ENCODE peak calls at places on chromosomes 7 and 10, in six cellular contexts. Z, K, B, Q, I and D are unnamed samples.

GRCh38 chr7:106568680-106569499 is 92.1 kb downstream of the CCDC71L start:
- DNase-seq in Z (no peak), K (peak), B (peak), Q (peak), I (no peak), D (peak)

GRCh38 chr10:101110856-101111523 is 20.1 kb upstream of the TLX1 start:
- DNase-seq in Z (no peak), K (peak), B (no peak), Q (no peak), I (no peak), D (peak)

GRCh38 chr10:21496285-21497176 is 29.0 kb downstream of the SKIDA1 start:
- DNase-seq in Z (peak), K (peak), B (peak), Q (no peak), I (no peak), D (peak)

GRCh38 chr7:129525225-129525862 is 23.0 kb downstream of the SMKR1 start:
- DNase-seq in Z (no peak), K (no peak), B (no peak), Q (no peak), I (no peak), D (no peak)

GRCh38 chr7:151795168-151795754 is 81.7 kb downstream of the PRKAG2 start:
- DNase-seq in Z (peak), K (no peak), B (no peak), Q (no peak), I (no peak), D (no peak)

GRCh38 chr7:40525764-40526163 is 391.0 kb downstream of the SUGCT start:
- DNase-seq in Z (no peak), K (no peak), B (no peak), Q (no peak), I (no peak), D (no peak)

GRCh38 chr7:25710954-25711353 is 441.0 kb upstream of the NFE2L3 start:
- DNase-seq in Z (no peak), K (no peak), B (no peak), Q (no peak), I (no peak), D (no peak)

GRCh38 chr10:88347597-88348304 is 235.4 kb downstream of the RNLS start:
- DNase-seq in Z (no peak), K (peak), B (no peak), Q (no peak), I (no peak), D (no peak)

GRCh38 chr7:46544396-46545008 is 623.4 kb upstream of the IGFBP3 start:
- DNase-seq in Z (no peak), K (no peak), B (peak), Q (no peak), I (no peak), D (peak)

GRCh38 chr7:84194484-84195260 is at the start of gene SEMA3A:
- DNase-seq in Z (peak), K (peak), B (peak), Q (peak), I (peak), D (peak)
- TF ChIP-seq CTCF in Z (no peak), K (no peak), B (no peak), Q (no peak), I (peak), D (no peak)

GRCh38 chr10:3935141-3935540 is 150.1 kb upstream of the KLF6 start:
- DNase-seq in Z (peak), K (no peak), B (peak), Q (peak), I (peak), D (peak)

GRCh38 chr10:3935933-3936359 is 150.9 kb upstream of the KLF6 start:
- DNase-seq in Z (no peak), K (no peak), B (no peak), Q (no peak), I (no peak), D (peak)

GRCh38 chr10:3931901-3932300 is 146.9 kb upstream of the KLF6 start:
- DNase-seq in Z (no peak), K (no peak), B (no peak), Q (no peak), I (no peak), D (no peak)

GRCh38 chr10:3932597-3933380 is 147.8 kb upstream of the KLF6 start:
- DNase-seq in Z (no peak), K (no peak), B (no peak), Q (no peak), I (no peak), D (no peak)

GRCh38 chr10:3933733-3934132 is 148.7 kb upstream of the KLF6 start:
- DNase-seq in Z (no peak), K (no peak), B (no peak), Q (no peak), I (no peak), D (no peak)
- TF ChIP-seq CTCF in Z (no peak), K (no peak), B (no peak), Q (no peak), I (no peak), D (no peak)

DNA sequence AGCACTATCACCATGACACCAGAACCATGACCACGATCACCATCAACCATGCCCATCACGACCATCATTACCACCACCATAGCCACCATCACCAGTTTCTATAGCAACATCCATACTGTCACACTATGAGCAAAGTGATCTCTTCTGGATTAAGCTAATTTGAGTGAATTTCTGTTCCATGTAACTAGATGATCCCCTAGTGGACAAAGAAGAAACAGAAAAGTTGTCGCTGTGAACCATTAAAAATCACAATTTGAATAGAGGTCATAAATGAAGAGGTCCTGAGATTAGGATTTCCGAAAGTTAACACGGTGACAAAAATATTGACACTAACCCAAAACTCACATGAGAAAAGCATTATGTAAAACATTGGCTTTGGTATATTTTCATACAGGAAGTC is 77.6 kb downstream of the CLRN3 start:
- DNase-seq in Z (no peak), K (no peak), B (no peak), Q (no peak), I (no peak), D (no peak)
- TF ChIP-seq CTCF in Z (no peak), K (peak), B (peak), Q (peak), I (no peak), D (no peak)

DNA sequence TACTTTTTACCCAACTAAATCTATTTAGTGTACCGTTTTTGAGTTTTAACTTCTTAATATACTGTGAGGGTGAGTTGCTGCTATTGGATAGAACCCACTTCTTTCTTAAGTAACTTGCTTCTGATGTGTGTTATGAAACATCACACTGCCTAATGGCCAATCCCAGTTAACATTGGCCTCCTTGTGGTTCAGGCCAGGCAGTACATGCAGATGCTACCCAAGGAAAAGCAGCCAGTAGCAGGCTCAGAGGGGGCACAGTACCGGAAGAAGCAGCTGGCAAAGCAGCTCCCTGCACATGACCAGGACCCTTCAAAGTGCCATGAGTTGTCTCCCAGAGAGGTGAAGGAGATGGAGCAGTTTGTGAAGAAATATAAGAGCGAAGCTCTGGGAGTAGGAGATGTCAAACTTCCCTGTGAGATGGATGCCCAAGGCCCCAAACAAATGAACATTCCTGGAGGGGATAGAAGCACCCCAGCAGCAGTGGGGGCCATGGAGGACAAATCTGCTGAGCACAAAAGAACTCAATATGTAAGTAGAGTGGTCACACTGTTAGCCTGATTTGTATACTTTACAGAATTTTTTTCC is 39.7 kb downstream of the TES start:
- DNase-seq in Z (no peak), K (peak), B (peak), Q (no peak), I (peak), D (peak)
- TF ChIP-seq CTCF in Z (no peak), K (peak), B (peak), Q (peak), I (peak), D (peak)

GRCh38 chr10:75632750-75633462 is 201.5 kb downstream of the LRMDA start:
- DNase-seq in Z (no peak), K (no peak), B (no peak), Q (no peak), I (no peak), D (no peak)
- TF ChIP-seq CTCF in Z (no peak), K (no peak), B (no peak), Q (no peak), I (no peak), D (no peak)

DNA sequence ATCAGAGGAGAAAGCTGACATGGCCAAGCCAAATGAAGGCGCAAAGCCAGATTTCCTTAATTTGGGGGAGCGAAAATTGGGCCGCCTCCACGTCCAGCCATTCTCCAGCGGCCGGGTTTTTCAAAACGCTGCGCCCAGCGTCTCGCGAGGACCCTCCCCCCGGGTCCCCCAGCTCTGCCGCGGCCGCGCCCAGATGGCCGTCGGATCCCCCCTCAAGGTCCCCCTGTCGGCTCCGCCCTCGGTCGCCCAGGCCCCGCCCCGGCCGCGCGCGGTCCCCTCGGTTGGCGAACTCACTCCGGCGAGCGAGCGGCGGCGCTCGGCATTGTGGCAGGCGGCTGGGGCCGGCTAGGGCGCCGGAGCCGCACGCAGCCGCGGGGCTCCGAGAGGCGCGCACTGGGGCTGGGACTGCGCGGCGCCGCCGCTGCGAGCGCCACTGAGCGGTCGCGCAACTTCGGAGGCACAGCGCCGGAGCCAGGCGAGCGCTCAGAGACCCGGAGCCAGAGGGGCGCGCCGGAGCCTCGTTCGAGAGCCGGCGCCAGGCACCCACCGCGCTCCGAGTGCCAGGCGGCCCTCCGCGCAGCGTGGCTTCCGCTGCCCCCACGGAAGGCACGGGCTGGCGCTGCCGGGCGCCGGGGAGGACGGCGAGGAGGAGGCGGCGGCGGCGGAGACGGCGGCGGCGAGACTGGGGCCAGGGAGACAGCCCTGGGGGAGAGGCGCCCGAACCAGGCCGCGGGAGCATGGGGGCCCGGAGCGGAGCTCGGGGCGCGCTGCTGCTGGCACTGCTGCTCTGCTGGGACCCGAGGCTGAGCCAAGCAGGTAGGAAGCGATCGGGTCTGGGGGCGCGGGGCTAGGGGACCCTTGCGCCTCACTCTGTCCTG is at the start of gene UNC5B:
- DNase-seq in Z (peak), K (peak), B (peak), Q (peak), I (peak), D (peak)
- TF ChIP-seq CTCF in Z (no peak), K (peak), B (no peak), Q (peak), I (peak), D (no peak)

GRCh38 chr7:35450456-35450855 is 196.6 kb upstream of the TBX20 start:
- DNase-seq in Z (no peak), K (no peak), B (no peak), Q (no peak), I (no peak), D (no peak)
- TF ChIP-seq CTCF in Z (no peak), K (no peak), B (no peak), Q (no peak), I (no peak), D (no peak)

DNA sequence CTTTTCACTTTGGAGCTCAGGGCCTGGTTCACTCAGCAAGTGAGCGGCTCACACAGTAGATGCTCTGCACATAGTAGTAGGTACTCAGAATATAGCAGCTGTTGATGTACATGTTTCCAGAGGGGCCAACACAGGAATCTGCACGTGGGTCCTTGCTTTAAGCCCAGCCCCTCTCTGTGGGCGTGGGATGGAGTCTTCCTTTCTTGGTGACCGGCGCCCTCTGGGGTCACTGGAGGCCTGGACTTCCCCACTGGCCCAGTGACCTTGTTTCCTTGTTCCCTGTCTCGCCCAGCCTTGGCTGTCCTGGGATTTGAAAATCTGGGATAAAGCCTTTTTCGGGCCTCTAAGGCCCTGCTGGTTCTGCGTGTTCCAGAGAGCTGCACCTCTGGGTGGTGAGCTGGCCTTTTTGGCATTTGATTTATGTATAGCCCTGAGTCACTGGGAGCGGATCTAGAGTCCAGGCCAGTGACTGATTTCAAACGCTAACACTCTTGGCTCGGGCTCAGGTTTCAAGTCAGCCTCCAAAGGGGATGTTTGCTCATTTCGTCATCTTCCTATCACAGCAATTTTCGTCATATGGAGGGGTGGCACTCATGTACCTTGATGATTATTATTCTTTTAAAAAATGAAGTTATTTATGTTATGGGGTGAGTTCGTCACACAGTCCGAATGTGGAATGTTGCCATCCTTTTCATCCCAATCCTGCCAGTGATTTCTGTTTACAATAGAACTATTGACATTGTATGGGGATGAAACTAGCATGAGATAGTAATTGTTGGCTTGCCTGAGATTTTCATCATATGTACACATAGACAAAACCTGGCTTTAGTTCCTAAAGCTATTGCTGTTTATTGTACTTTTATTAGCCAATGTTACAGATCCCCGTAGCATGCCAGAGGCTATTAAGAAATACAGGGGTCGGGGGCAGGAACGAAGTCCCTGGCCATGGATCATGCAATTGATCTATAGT is 65.5 kb downstream of the CUX1 start:
- DNase-seq in Z (no peak), K (no peak), B (peak), Q (peak), I (peak), D (peak)
- TF ChIP-seq CTCF in Z (peak), K (peak), B (no peak), Q (no peak), I (no peak), D (no peak)

GRCh38 chr7:75878769-75879596 is at the start of gene RHBDD2:
- DNase-seq in Z (peak), K (peak), B (peak), Q (peak), I (peak), D (peak)
- TF ChIP-seq CTCF in Z (no peak), K (peak), B (peak), Q (no peak), I (no peak), D (no peak)